ENCODE peak calls at places on chromosomes 12 and 14, in nine cellular contexts. S is foreskin melanocyte; Q is T follicular helper cell; F is epithelial cell of prostate; T is Karpas-422; A is astrocyte of the spinal cord; G is T-helper 1 cell; K is WTC11; Y is stimulated activated CD8-positive, alpha-beta memory T cell treated with anti-CD3 and anti-CD28 coated beads, Interleukin-7, amount 100 ng/mL, for 24 hours. M is an unnamed sample.

GRCh38 chr14:60061371-60061770 is 30.4 kb upstream of the PCNX4 start:
- DNase-seq in S (no peak), Q (no peak), F (no peak), T (no peak), A (no peak), G (no peak), K (no peak), Y (no peak), M (no peak)

GRCh38 chr14:99592933-99593753 is 10.9 kb downstream of the CCDC85C start:
- DNase-seq in S (no peak), Q (no peak), F (no peak), T (no peak), A (no peak), G (no peak), K (no peak), Y (no peak), M (no peak)

GRCh38 chr14:103711516-103712431 is 3.5 kb downstream of the XRCC3 start:
- DNase-seq in S (peak; percentile 71), Q (no peak), F (peak; percentile 14), T (no peak), A (no peak), G (no peak), K (no peak), Y (no peak), M (no peak)

GRCh38 chr12:79250955-79251354 is 386.4 kb downstream of the SYT1 start:
- DNase-seq in S (no peak), Q (no peak), F (peak; percentile 24), T (no peak), A (no peak), G (no peak), K (no peak), Y (no peak), M (no peak)

GRCh38 chr12:116861331-116861730 is 19.9 kb downstream of the HRK start:
- DNase-seq in S (peak; percentile 92), Q (no peak), F (no peak), T (peak; percentile 95), A (peak; percentile 48), G (no peak), K (no peak), Y (no peak), M (peak; percentile 92)

GRCh38 chr14:52391866-52392600 is 77.9 kb downstream of the PTGER2 start:
- DNase-seq in S (peak; percentile 11), Q (no peak), F (no peak), T (no peak), A (peak; percentile 83), G (no peak), K (no peak), Y (no peak), M (no peak)

GRCh38 chr12:131116437-131117117 is 162.9 kb downstream of the ADGRD1 start:
- DNase-seq in S (no peak), Q (no peak), F (no peak), T (no peak), A (no peak), G (no peak), K (peak; percentile 64), Y (no peak), M (no peak)

GRCh38 chr14:54570651-54571415 is 3.9 kb downstream of the SAMD4A start:
- DNase-seq in S (no peak), Q (no peak), F (peak; percentile 58), T (no peak), A (peak; percentile 79), G (no peak), K (no peak), Y (no peak), M (no peak)

GRCh38 chr14:90760591-90761316 is 55.5 kb downstream of the TTC7B start:
- DNase-seq in S (peak; percentile 35), Q (no peak), F (no peak), T (peak; percentile 57), A (peak; percentile 37), G (no peak), K (no peak), Y (no peak), M (peak; percentile 15)

GRCh38 chr12:23349550-23349949 is 599.9 kb downstream of the SOX5 start:
- DNase-seq in S (peak; percentile 73), Q (no peak), F (no peak), T (no peak), A (no peak), G (no peak), K (no peak), Y (no peak), M (no peak)

GRCh38 chr14:69848156-69848555 is 31.1 kb upstream of the SMOC1 start:
- DNase-seq in S (no peak), Q (no peak), F (no peak), T (no peak), A (no peak), G (no peak), K (no peak), Y (no peak), M (no peak)

GRCh38 chr12:113112043-113112899 is 23.3 kb downstream of the RASAL1 start:
- DNase-seq in S (no peak), Q (no peak), F (no peak), T (no peak), A (no peak), G (no peak), K (no peak), Y (no peak), M (no peak)

GRCh38 chr12:80763874-80764273 is 47.2 kb downstream of the MYF5 start:
- DNase-seq in S (peak; percentile 19), Q (no peak), F (no peak), T (peak; percentile 86), A (peak; percentile 78), G (no peak), K (no peak), Y (no peak), M (peak; percentile 59)

GRCh38 chr14:75280831-75281690 is 2.4 kb downstream of the FOS start:
- DNase-seq in S (no peak), Q (peak; percentile 61), F (no peak), T (no peak), A (peak; percentile 45), G (peak; percentile 47), K (no peak), Y (no peak), M (no peak)

GRCh38 chr12:132560831-132561783 is 49.3 kb downstream of the LRCOL1 start:
- DNase-seq in S (peak; percentile 18), Q (peak; percentile 54), F (no peak), T (peak; percentile 88), A (peak; percentile 53), G (peak; percentile 36), K (peak; percentile 91), Y (peak; percentile 67), M (peak; percentile 89)

GRCh38 chr12:88977115-88977514 is 375.2 kb downstream of the DUSP6 start:
- DNase-seq in S (no peak), Q (no peak), F (no peak), T (no peak), A (no peak), G (no peak), K (no peak), Y (no peak), M (no peak)

GRCh38 chr14:76109087-76109880 is 42.4 kb upstream of the GPATCH2L start:
- DNase-seq in S (no peak), Q (no peak), F (peak; percentile 5), T (no peak), A (no peak), G (no peak), K (no peak), Y (no peak), M (no peak)

GRCh38 chr12:64890873-64891468 is 66.5 kb downstream of the TBC1D30 start:
- DNase-seq in S (peak; percentile 51), Q (no peak), F (no peak), T (peak; percentile 85), A (peak; percentile 67), G (no peak), K (no peak), Y (no peak), M (peak; percentile 68)

GRCh38 chr14:50225974-50226297 is 5.4 kb downstream of the SOS2 start:
- DNase-seq in S (no peak), Q (no peak), F (no peak), T (no peak), A (no peak), G (no peak), K (no peak), Y (no peak), M (no peak)

GRCh38 chr12:105279460-105280056 is 43.6 kb upstream of the APPL2 start:
- DNase-seq in S (no peak), Q (no peak), F (no peak), T (peak; percentile 82), A (no peak), G (no peak), K (peak; percentile 47), Y (no peak), M (peak; percentile 64)

GRCh38 chr12:89366676-89367364 is 14.5 kb upstream of the DUSP6 start:
- DNase-seq in S (no peak), Q (no peak), F (no peak), T (no peak), A (no peak), G (no peak), K (no peak), Y (no peak), M (no peak)

GRCh38 chr12:55036326-55036725 is 16.6 kb downstream of the NEUROD4 start:
- DNase-seq in S (no peak), Q (no peak), F (no peak), T (no peak), A (no peak), G (no peak), K (no peak), Y (no peak), M (peak; percentile 24)

GRCh38 chr12:121673013-121673441 is 3.6 kb upstream of the MORN3 start:
- DNase-seq in S (no peak), Q (no peak), F (no peak), T (peak; percentile 46), A (no peak), G (no peak), K (no peak), Y (no peak), M (no peak)

GRCh38 chr12:52232233-52232915 is 669 bp upstream of the KRT7 start:
- DNase-seq in S (no peak), Q (no peak), F (no peak), T (no peak), A (no peak), G (no peak), K (no peak), Y (no peak), M (no peak)

GRCh38 chr14:50832935-50833607 is 2.1 kb upstream of the NIN start:
- DNase-seq in S (peak; percentile 13), Q (no peak), F (no peak), T (no peak), A (no peak), G (no peak), K (no peak), Y (no peak), M (no peak)

GRCh38 chr14:106200539-106201310 is 674.3 kb downstream of the TMEM121 start:
- DNase-seq in S (no peak), Q (no peak), F (no peak), T (no peak), A (no peak), G (no peak), K (no peak), Y (no peak), M (no peak)

GRCh38 chr12:6233121-6233971 is 33.1 kb downstream of the CD9 start:
- DNase-seq in S (no peak), Q (no peak), F (no peak), T (no peak), A (no peak), G (no peak), K (no peak), Y (no peak), M (no peak)

GRCh38 chr12:130242506-130242905 is 80.2 kb downstream of the FZD10 start:
- DNase-seq in S (no peak), Q (no peak), F (no peak), T (no peak), A (no peak), G (no peak), K (no peak), Y (no peak), M (no peak)

GRCh38 chr12:30519535-30519934 is 176.1 kb downstream of the IPO8 start:
- DNase-seq in S (no peak), Q (no peak), F (no peak), T (no peak), A (no peak), G (no peak), K (no peak), Y (no peak), M (no peak)

GRCh38 chr14:31068235-31068634 is 42.1 kb upstream of the STRN3 start:
- DNase-seq in S (no peak), Q (no peak), F (no peak), T (no peak), A (no peak), G (no peak), K (no peak), Y (no peak), M (no peak)

GRCh38 chr12:120540445-120540844 is 6.3 kb downstream of the RNF10 start:
- DNase-seq in S (no peak), Q (no peak), F (no peak), T (no peak), A (no peak), G (no peak), K (no peak), Y (no peak), M (no peak)

M was measured in OCI-LY7.